ENCODE peak calls at places on chromosome 15, in five cellular contexts. One of them, this sample, is unnamed.

GRCh38 chr15:44593042-44593736 is 56.2 kb downstream of the EIF3J start:
- DNase-seq in M059J: peak; percentile 21
- DNase-seq in RPMI8226: no peak
- DNase-seq in endothelial cell: no peak
- DNase-seq in mammary epithelial cell: peak; percentile 16
- DNase-seq in this sample: peak; percentile 49

GRCh38 chr15:51283026-51283425 is 55.4 kb downstream of the CYP19A1 start:
- DNase-seq in M059J: peak; percentile 46
- DNase-seq in RPMI8226: peak; percentile 70
- DNase-seq in endothelial cell: no peak
- DNase-seq in mammary epithelial cell: no peak
- DNase-seq in this sample: no peak

GRCh38 chr15:101023501-101024110 is 104.4 kb downstream of the LRRK1 start:
- DNase-seq in M059J: no peak
- DNase-seq in RPMI8226: no peak
- DNase-seq in endothelial cell: peak; percentile 1
- DNase-seq in mammary epithelial cell: no peak
- DNase-seq in this sample: no peak

GRCh38 chr15:70096215-70096974 is 1.3 kb downstream of the TLE3 start:
- DNase-seq in M059J: peak; percentile 63
- DNase-seq in RPMI8226: peak; percentile 63
- DNase-seq in endothelial cell: peak; percentile 67
- DNase-seq in mammary epithelial cell: peak; percentile 62
- DNase-seq in this sample: peak; percentile 81

GRCh38 chr15:52004806-52005205 is 14.2 kb upstream of the MAPK6 start:
- DNase-seq in M059J: no peak
- DNase-seq in RPMI8226: no peak
- DNase-seq in endothelial cell: no peak
- DNase-seq in mammary epithelial cell: peak; percentile 44
- DNase-seq in this sample: no peak

GRCh38 chr15:98927057-98927456 is 80.5 kb downstream of the PGPEP1L start:
- DNase-seq in M059J: no peak
- DNase-seq in RPMI8226: no peak
- DNase-seq in endothelial cell: no peak
- DNase-seq in mammary epithelial cell: no peak
- DNase-seq in this sample: no peak

GRCh38 chr15:74525946-74526345 is 15.1 kb upstream of the ARID3B start:
- DNase-seq in M059J: peak; percentile 86
- DNase-seq in RPMI8226: no peak
- DNase-seq in endothelial cell: no peak
- DNase-seq in mammary epithelial cell: peak; percentile 90
- DNase-seq in this sample: peak; percentile 96

GRCh38 chr15:78714890-78715289 is 73.9 kb upstream of the CHRNB4 start:
- DNase-seq in M059J: peak; percentile 42
- DNase-seq in RPMI8226: peak; percentile 54
- DNase-seq in endothelial cell: no peak
- DNase-seq in mammary epithelial cell: peak; percentile 48
- DNase-seq in this sample: peak; percentile 28

GRCh38 chr15:52879145-52879544 is 89.0 kb upstream of the ONECUT1 start:
- DNase-seq in M059J: no peak
- DNase-seq in RPMI8226: no peak
- DNase-seq in endothelial cell: no peak
- DNase-seq in mammary epithelial cell: no peak
- DNase-seq in this sample: no peak

GRCh38 chr15:67701669-67702068 is 123.6 kb upstream of the SKOR1 start:
- DNase-seq in M059J: no peak
- DNase-seq in RPMI8226: no peak
- DNase-seq in endothelial cell: no peak
- DNase-seq in mammary epithelial cell: no peak
- DNase-seq in this sample: peak; percentile 60

GRCh38 chr15:35867371-35867770 is 321.4 kb upstream of the DPH6 start:
- DNase-seq in M059J: peak; percentile 2
- DNase-seq in RPMI8226: no peak
- DNase-seq in endothelial cell: no peak
- DNase-seq in mammary epithelial cell: no peak
- DNase-seq in this sample: no peak

GRCh38 chr15:82952156-82953081 is at the start of gene HOMER2:
- DNase-seq in M059J: peak; percentile 11
- DNase-seq in RPMI8226: peak; percentile 76
- DNase-seq in endothelial cell: peak; percentile 28
- DNase-seq in mammary epithelial cell: peak; percentile 29
- DNase-seq in this sample: peak; percentile 69

GRCh38 chr15:67794832-67795574 is 30.3 kb upstream of the SKOR1 start:
- DNase-seq in M059J: no peak
- DNase-seq in RPMI8226: no peak
- DNase-seq in endothelial cell: no peak
- DNase-seq in mammary epithelial cell: no peak
- DNase-seq in this sample: no peak

GRCh38 chr15:86624261-86625036 is 544.8 kb downstream of the AGBL1 start:
- DNase-seq in M059J: peak; percentile 97
- DNase-seq in RPMI8226: peak; percentile 56
- DNase-seq in endothelial cell: peak; percentile 71
- DNase-seq in mammary epithelial cell: peak; percentile 95
- DNase-seq in this sample: peak; percentile 82

GRCh38 chr15:28918141-28918983 is 32.6 kb downstream of the APBA2 start:
- DNase-seq in M059J: no peak
- DNase-seq in RPMI8226: no peak
- DNase-seq in endothelial cell: peak; percentile 77
- DNase-seq in mammary epithelial cell: peak; percentile 11
- DNase-seq in this sample: no peak

GRCh38 chr15:52855157-52855556 is 65.0 kb upstream of the ONECUT1 start:
- DNase-seq in M059J: no peak
- DNase-seq in RPMI8226: no peak
- DNase-seq in endothelial cell: no peak
- DNase-seq in mammary epithelial cell: no peak
- DNase-seq in this sample: no peak

GRCh38 chr15:100999369-100999768 is 80.2 kb downstream of the LRRK1 start:
- DNase-seq in M059J: peak; percentile 71
- DNase-seq in RPMI8226: no peak
- DNase-seq in endothelial cell: no peak
- DNase-seq in mammary epithelial cell: no peak
- DNase-seq in this sample: peak; percentile 81

GRCh38 chr15:85748729-85749128 is 46.0 kb downstream of the KLHL25 start:
- DNase-seq in M059J: no peak
- DNase-seq in RPMI8226: no peak
- DNase-seq in endothelial cell: no peak
- DNase-seq in mammary epithelial cell: peak; percentile 58
- DNase-seq in this sample: no peak

This sample was measured in GM23248.